ENCODE peak calls at places on chromosome 3, in four cellular contexts. F, M, C and G are unnamed samples.

GRCh38 chr3:190517696-190518095 is 3.8 kb downstream of the IL1RAP start:
- DNase-seq in M (peak; percentile 25), C (no peak), F (no peak), G (peak; percentile 84)

GRCh38 chr3:50333744-50334328 is 5.8 kb upstream of the TUSC2 start:
- DNase-seq in F (no peak), M (no peak), C (no peak), G (no peak)

GRCh38 chr3:186025161-186025560 is 83.7 kb downstream of the ETV5 start:
- DNase-seq in C (no peak), M (no peak), F (no peak), G (no peak)

GRCh38 chr3:11161666-11162065 is 7.4 kb downstream of the HRH1 start:
- DNase-seq in F (no peak), M (no peak), C (no peak), G (no peak)

GRCh38 chr3:33645060-33645841 is 72.8 kb downstream of the CLASP2 start:
- DNase-seq in M (peak; percentile 13), F (peak; percentile 53), C (no peak), G (peak; percentile 28)

GRCh38 chr3:111761309-111761795 is 97.7 kb upstream of the PHLDB2 start:
- DNase-seq in M (no peak), C (no peak), F (no peak), G (peak; percentile 26)

GRCh38 chr3:186021673-186022362 is 84.0 kb upstream of the TRA2B start:
- DNase-seq in C (no peak), F (no peak), M (peak; percentile 50), G (peak; percentile 91)

GRCh38 chr3:193148678-193149473 is 92.1 kb upstream of the PLAAT1 start:
- DNase-seq in F (no peak), C (no peak), M (no peak), G (no peak)

GRCh38 chr3:78406396-78406795 is 1361.4 kb downstream of the ROBO1 start:
- DNase-seq in M (no peak), F (no peak), C (no peak), G (no peak)

GRCh38 chr3:10008588-10009344 is 17.5 kb upstream of the FANCD2 start:
- DNase-seq in M (peak; percentile 95), C (peak; percentile 87), F (peak; percentile 86), G (peak; percentile 80)

GRCh38 chr3:189941679-189942078 is 179.0 kb downstream of the P3H2 start:
- DNase-seq in C (no peak), M (peak; percentile 58), F (no peak), G (no peak)

GRCh38 chr3:183254816-183255730 is 2.0 kb downstream of the B3GNT5 start:
- DNase-seq in M (peak; percentile 47), F (no peak), C (no peak), G (no peak)

GRCh38 chr3:167166594-167167253 is 213.4 kb downstream of the ZBBX start:
- DNase-seq in F (no peak), M (no peak), C (no peak), G (peak; percentile 31)

GRCh38 chr3:16817201-16817600 is 67.6 kb upstream of the PLCL2 start:
- DNase-seq in C (no peak), F (no peak), M (no peak), G (no peak)

DNA sequence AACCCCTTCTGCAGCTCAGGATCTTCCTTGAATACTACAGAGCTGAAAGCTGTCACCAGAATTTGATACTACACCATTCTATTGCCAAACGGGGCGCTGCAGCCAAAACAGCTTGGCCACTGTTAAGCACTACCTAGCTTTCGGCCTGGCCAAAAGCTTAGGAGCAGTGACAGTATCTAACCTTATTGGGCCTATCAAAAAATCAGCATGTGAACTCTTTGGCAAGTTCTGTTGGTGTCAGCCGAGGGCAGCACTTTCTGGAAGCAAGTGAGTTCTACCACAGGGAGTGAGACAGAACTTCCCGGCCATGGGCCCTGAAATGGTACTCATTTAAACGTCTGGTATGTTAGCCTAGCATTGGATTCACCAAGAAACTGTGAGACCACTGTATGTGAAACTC is 16.1 kb upstream of the GYG1 start:
- DNase-seq in F (no peak), M (no peak), C (no peak), G (no peak)
- H3K27ac ChIP-seq in F (no peak overlapping the region), M (no peak overlapping the region), C (peak overlapping the region; percentile 32), G (no peak overlapping the region)

GRCh38 chr3:76353683-76354082 is 568.3 kb upstream of the ZNF717 start:
- DNase-seq in C (no peak), M (no peak), F (no peak), G (no peak)
- H3K4me3 ChIP-seq in C (no peak overlapping the region), M (no peak overlapping the region), F (no peak overlapping the region), G (no peak overlapping the region)

DNA sequence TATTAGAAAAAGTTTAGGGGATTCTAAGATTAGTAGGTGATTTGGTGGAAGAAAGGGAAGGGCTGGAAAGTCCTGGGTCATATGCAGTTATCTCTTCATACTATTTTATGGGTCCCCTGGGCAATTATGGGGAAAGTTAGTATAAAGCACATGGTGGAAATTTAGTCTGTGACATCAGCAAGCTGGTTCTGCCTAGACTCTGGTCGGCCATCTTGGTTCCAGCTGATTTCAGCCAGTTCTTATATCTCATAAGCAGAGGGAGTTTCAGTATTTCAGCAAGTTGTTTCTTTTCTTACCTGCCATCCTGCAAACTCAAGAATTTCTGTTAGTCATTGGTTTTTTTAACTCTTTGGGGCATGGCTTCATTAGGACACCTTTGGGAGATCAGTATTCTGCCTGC is 1.0 kb upstream of the LYZL4 start:
- DNase-seq in M (no peak), C (no peak), F (no peak), G (no peak)
- H3K27me3 ChIP-seq in M (peaks cover 11% of the 10 kb centered on the region), C (no peaks in the 10 kb centered on the region), F (no peaks in the 10 kb centered on the region), G (no peaks in the 10 kb centered on the region)

GRCh38 chr3:45660567-45660901 is 28.7 kb upstream of the SACM1L start:
- DNase-seq in F (no peak), C (no peak), M (no peak), G (no peak)

GRCh38 chr3:45665101-45665572 is 24.1 kb upstream of the SACM1L start:
- DNase-seq in F (peak; percentile 76), M (peak; percentile 70), C (peak; percentile 53), G (peak; percentile 28)

GRCh38 chr3:45667569-45667967 is 21.6 kb upstream of the SACM1L start:
- DNase-seq in C (no peak), F (no peak), M (no peak), G (no peak)

GRCh38 chr3:45666729-45667440 is 22.3 kb upstream of the SACM1L start:
- DNase-seq in C (no peak), M (peak; percentile 33), F (no peak), G (peak; percentile 21)

DNA sequence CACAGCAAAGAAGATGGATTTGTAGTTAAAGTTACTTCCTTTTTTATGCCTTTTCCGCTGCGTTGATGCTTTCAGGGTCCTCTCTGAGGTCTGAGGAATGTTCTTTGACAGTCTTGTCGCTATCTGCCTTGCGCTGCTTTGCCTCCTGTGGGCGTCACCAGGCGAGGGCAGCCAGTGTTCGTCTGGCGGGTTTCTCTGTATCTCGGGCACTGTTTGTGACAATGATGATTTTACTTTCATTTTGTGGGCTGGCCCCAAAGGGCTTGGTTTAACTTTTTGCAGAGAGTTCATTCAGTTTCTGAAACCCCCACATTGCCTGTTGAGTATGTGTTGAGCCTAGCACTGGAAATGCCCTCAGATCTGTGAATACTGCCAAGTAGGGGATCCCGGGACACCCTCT is 24.6 kb upstream of the SACM1L start:
- DNase-seq in M (no peak), C (peak; percentile 56), F (peak; percentile 84), G (no peak)
- H3K27ac ChIP-seq in M (no peak overlapping the region), C (peak overlapping the region; percentile 77), F (peak overlapping the region; percentile 43), G (no peak overlapping the region)

GRCh38 chr3:15502616-15503015 is 18.9 kb downstream of the COLQ start:
- DNase-seq in C (no peak), M (no peak), F (no peak), G (no peak)
- H3K4me3 ChIP-seq in C (no peak overlapping the region), M (no peak overlapping the region), F (no peak overlapping the region), G (no peak overlapping the region)

GRCh38 chr3:38095687-38096483 is 41.0 kb downstream of the ACAA1 start:
- DNase-seq in C (no peak), M (peak; percentile 1), F (no peak), G (no peak)

GRCh38 chr3:38099518-38099917 is 37.4 kb downstream of the ACAA1 start:
- DNase-seq in F (no peak), M (no peak), C (no peak), G (no peak)

GRCh38 chr3:38097446-38098375 is 39.2 kb downstream of the ACAA1 start:
- DNase-seq in F (no peak), M (no peak), C (no peak), G (no peak)

GRCh38 chr3:38098376-38098723 is 38.6 kb downstream of the ACAA1 start:
- DNase-seq in F (no peak), C (no peak), M (no peak), G (no peak)

DNA sequence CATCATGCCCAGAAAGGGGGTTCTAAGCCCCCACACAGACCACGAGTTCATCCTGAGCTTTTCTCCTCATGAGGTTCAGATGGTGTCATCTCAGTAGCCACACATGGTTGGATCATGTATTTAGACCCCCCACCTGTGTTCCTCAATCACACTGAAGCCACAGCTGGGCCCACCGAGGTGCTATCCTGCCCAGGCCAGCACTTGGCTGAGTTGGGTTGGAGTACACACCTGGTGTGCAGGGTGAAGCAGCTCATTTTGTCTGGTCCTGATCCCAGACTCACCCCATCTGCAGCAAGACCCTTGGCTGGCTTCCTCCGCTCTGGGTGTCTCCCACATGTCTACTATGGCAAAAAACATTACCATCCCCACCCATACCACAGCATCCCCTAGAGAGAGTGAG is 41.9 kb downstream of the ACAA1 start:
- DNase-seq in C (no peak), F (no peak), M (no peak), G (no peak)
- H3K27me3 ChIP-seq in C (no peaks in the 10 kb centered on the region), F (no peaks in the 10 kb centered on the region), M (peaks cover 4% of the 10 kb centered on the region), G (no peaks in the 10 kb centered on the region)

GRCh38 chr3:46154300-46154699 is 53.8 kb downstream of the CCR1 start:
- DNase-seq in F (no peak), C (no peak), M (no peak), G (no peak)
- H3K27ac ChIP-seq in F (no peak overlapping the region), C (no peak overlapping the region), M (no peak overlapping the region), G (no peak overlapping the region)

DNA sequence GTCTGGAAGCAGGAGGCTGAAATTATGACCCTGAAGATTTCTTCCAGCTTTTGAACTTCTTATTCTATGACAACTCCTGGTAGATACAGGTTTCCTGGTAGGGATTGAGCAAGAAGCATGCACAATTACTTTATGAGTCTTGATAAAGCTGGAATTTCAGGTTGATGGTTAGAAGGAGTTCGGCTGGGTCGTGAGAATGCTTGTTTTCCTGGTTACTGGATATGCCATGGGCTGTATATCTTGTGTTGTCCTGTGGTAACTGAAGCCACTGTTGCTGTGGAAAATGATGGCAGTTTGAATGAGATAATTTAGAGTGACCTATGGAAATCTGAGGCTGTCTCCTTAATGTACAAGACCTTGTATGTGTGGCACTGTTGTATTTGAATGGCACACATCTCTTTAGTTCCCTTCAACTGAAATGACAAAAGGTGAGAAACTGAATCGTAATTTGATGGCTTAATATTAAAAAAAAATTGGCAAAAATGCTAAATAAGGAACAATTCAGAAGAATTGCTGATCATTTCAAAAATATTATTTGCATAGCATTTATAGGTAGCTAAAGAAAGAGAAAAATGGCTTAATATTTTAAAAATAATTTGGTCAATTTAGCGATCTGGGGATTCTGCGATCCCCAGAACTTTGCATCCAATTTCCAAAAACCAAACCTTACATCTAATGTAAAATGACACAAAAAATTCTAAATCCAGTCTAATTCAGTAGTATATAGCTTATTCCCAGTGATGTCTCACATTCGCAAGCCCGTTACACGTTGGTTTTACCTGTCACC is 1.1 kb upstream of the UBE2E1 start:
- DNase-seq in F (no peak), C (no peak), M (peak; percentile 37), G (no peak)
- H3K4me3 ChIP-seq in F (no peak overlapping the region), C (no peak overlapping the region), M (no peak overlapping the region), G (no peak overlapping the region)

GRCh38 chr3:147397911-147398809 is 8.2 kb downstream of the ZIC4 start:
- DNase-seq in F (no peak), M (no peak), C (no peak), G (no peak)
- H3K27me3 ChIP-seq in F (peaks cover 6% of the 10 kb centered on the region), M (peaks cover 100% of the 10 kb centered on the region), C (no peaks in the 10 kb centered on the region), G (peaks cover 78% of the 10 kb centered on the region)